ENCODE peak calls at places on chromosomes 13 and 19, in nine cellular contexts. B is NCI-H1105 treated with DMSO at 0.1 percent for 48 hours; Z is NCI-H1436 treated with DMSO at 0.1 percent for 48 hours; P is BJ; J is ovary; N is stimulated activated CD8-positive, alpha-beta memory T cell treated with anti-CD3 and anti-CD28 coated beads, Interleukin-12 subunit alpha, Interleukin-12 subunit beta, amount 100 ng/mL, for 1 hour; I is HuH-7.5; G is activated CD8-positive, alpha-beta memory T cell treated with anti-CD3 and anti-CD28 coated beads for 1 hour; Y is activated T-cell treated with anti-CD3 and anti-CD28 coated beads, Interleukin-2, amount 50 U/mL, for 72 hours. Q is an unnamed sample.
A peak's percentile ranks its signal among the peaks of the same experiment; 100 is the strongest.

GRCh38 chr19:55703790-55704215 is 28.8 kb downstream of the EPN1 start:
- DNase-seq in Z (no peak), G (no peak), J (peak; percentile 57), P (no peak), N (peak; percentile 8), Y (peak; percentile 49), I (no peak), B (no peak), Q (no peak)

GRCh38 chr13:57123660-57124059 is 17.1 kb upstream of the PRR20A start:
- DNase-seq in J (no peak), N (no peak), P (no peak), B (peak; percentile 92), Y (no peak), Z (no peak), G (no peak), I (no peak), Q (no peak)

GRCh38 chr13:33937373-33938087 is 119.6 kb downstream of the RFC3 start:
- DNase-seq in B (no peak), N (no peak), G (no peak), Z (no peak), Y (no peak), J (no peak), P (no peak), I (no peak), Q (no peak)

GRCh38 chr13:66995366-66995663 is 234.8 kb downstream of the PCDH9 start:
- DNase-seq in G (no peak), I (no peak), J (no peak), Z (no peak), B (no peak), Y (no peak), P (no peak), N (no peak), Q (no peak)

GRCh38 chr13:26656919-26657318 is 99.4 kb downstream of the WASF3 start:
- DNase-seq in J (no peak), P (no peak), B (no peak), I (no peak), G (no peak), N (no peak), Z (no peak), Y (no peak), Q (peak; percentile 18)

GRCh38 chr19:45164577-45165335 is 4.0 kb upstream of the NKPD1 start:
- DNase-seq in Y (peak; percentile 76), G (no peak), Z (no peak), B (no peak), P (no peak), J (peak; percentile 50), I (no peak), N (no peak), Q (peak; percentile 21)

GRCh38 chr13:42369071-42369795 is 97.3 kb downstream of the AKAP11 start:
- DNase-seq in Z (no peak), Y (peak; percentile 73), B (no peak), N (no peak), I (no peak), J (no peak), G (no peak), P (no peak), Q (no peak)

GRCh38 chr19:58570770-58571574 is 2.2 kb downstream of the MZF1 start:
- DNase-seq in J (peak; percentile 46), I (no peak), G (no peak), Z (no peak), Y (no peak), N (no peak), B (no peak), P (no peak), Q (no peak)

GRCh38 chr13:112102243-112102642 is 35.3 kb downstream of the SOX1 start:
- DNase-seq in P (no peak), Z (peak; percentile 79), Y (no peak), G (no peak), N (no peak), B (peak; percentile 76), J (no peak), I (no peak), Q (no peak)

GRCh38 chr19:47421844-47422395 is 2.6 kb upstream of the MEIS3 start:
- DNase-seq in I (no peak), B (peak; percentile 60), J (no peak), Y (no peak), P (no peak), G (no peak), N (no peak), Z (peak; percentile 35), Q (no peak)

GRCh38 chr19:57872450-57872849 is 16.4 kb downstream of the ZNF814 start:
- DNase-seq in B (no peak), P (no peak), G (no peak), J (no peak), Y (no peak), I (no peak), Z (no peak), N (no peak), Q (no peak)

GRCh38 chr19:13082192-13083007 is 20.3 kb downstream of the LYL1 start:
- DNase-seq in Z (no peak), B (no peak), Y (no peak), P (no peak), G (no peak), I (peak; percentile 91), J (no peak), N (no peak), Q (no peak)

GRCh38 chr13:33289966-33290365 is 4.4 kb upstream of the STARD13 start:
- DNase-seq in Z (no peak), G (no peak), P (no peak), I (no peak), J (no peak), B (no peak), Y (no peak), N (no peak), Q (no peak)

GRCh38 chr19:50890422-50891252 is 17.4 kb downstream of the KLK2 start:
- DNase-seq in B (no peak), G (no peak), I (no peak), N (no peak), J (no peak), Y (no peak), Z (no peak), P (no peak), Q (no peak)

GRCh38 chr13:48400820-48401219 is 12.1 kb downstream of the LPAR6 start:
- DNase-seq in I (no peak), Z (no peak), G (no peak), Y (no peak), B (no peak), N (no peak), P (peak; percentile 73), J (no peak), Q (peak; percentile 59)

GRCh38 chr13:43273362-43273761 is 250.0 kb downstream of the DNAJC15 start:
- DNase-seq in P (no peak), Y (no peak), N (no peak), B (peak; percentile 1), Z (no peak), I (no peak), J (no peak), G (no peak), Q (no peak)

GRCh38 chr13:87498681-87499080 is 172.5 kb upstream of the SLITRK5 start:
- DNase-seq in G (no peak), Z (no peak), B (no peak), J (no peak), I (no peak), P (no peak), Y (no peak), N (no peak), Q (no peak)

GRCh38 chr13:78909276-78909675 is 250.3 kb upstream of the OBI1 start:
- DNase-seq in P (no peak), I (no peak), G (no peak), J (no peak), Y (no peak), N (no peak), B (no peak), Z (no peak), Q (no peak)

GRCh38 chr19:996051-996838 is 4.0 kb upstream of the GRIN3B start:
- DNase-seq in B (peak; percentile 80), J (no peak), I (peak; percentile 82), G (peak; percentile 96), Z (no peak), N (peak; percentile 41), P (no peak), Y (peak; percentile 74), Q (no peak)

GRCh38 chr13:100560498-100561215 is 27.9 kb downstream of the GGACT start:
- DNase-seq in Y (no peak), J (no peak), I (no peak), N (no peak), Z (no peak), P (no peak), B (no peak), G (no peak), Q (no peak)

GRCh38 chr13:100941377-100941776 is 266.8 kb upstream of the TMTC4 start:
- DNase-seq in Z (no peak), J (no peak), P (no peak), N (no peak), I (no peak), B (no peak), Y (no peak), G (no peak), Q (no peak)